ENCODE peak calls at places on chromosome 16, in nine cellular contexts. D, U, K, L, S, G, R, W and X are unnamed samples.

GRCh38 chr16:14669776-14670175 is 24.3 kb downstream of the PLA2G10 start:
- DNase-seq in S (no peak), U (peak), D (no peak), W (no peak), G (no peak), K (peak), R (no peak), L (no peak), X (no peak)

GRCh38 chr16:15847621-15848175 is 9.1 kb downstream of the MYH11 start:
- DNase-seq in R (no peak), S (no peak), D (no peak), L (no peak), G (no peak), W (no peak), K (no peak), U (no peak), X (no peak)

GRCh38 chr16:74607967-74608356 is 1.0 kb upstream of the GLG1 start:
- DNase-seq in K (no peak), W (no peak), D (no peak), U (no peak), R (no peak), G (no peak), L (no peak), S (no peak), X (peak)

GRCh38 chr16:2046889-2047329 is 725 bp downstream of the NTHL1 start:
- DNase-seq in S (no peak), R (no peak), U (no peak), L (no peak), D (no peak), K (peak), W (no peak), G (no peak), X (no peak)

GRCh38 chr16:78444-79145 is 570 bp downstream of the MPG start:
- DNase-seq in S (no peak), D (peak), K (no peak), L (no peak), U (peak), R (peak), G (peak), W (no peak), X (no peak)

GRCh38 chr16:89686520-89687091 is at the start of gene CDK10:
- DNase-seq in U (peak), G (peak), S (peak), W (peak), D (peak), L (peak), R (peak), K (peak), X (peak)

GRCh38 chr16:14015017-14015416 is 56.1 kb upstream of the MRTFB start:
- DNase-seq in W (no peak), S (no peak), G (no peak), L (no peak), U (no peak), D (peak), R (no peak), K (no peak), X (no peak)

GRCh38 chr16:87420401-87421368 is 28.5 kb downstream of the MAP1LC3B start:
- DNase-seq in R (no peak), D (no peak), L (no peak), W (no peak), S (no peak), G (no peak), U (no peak), K (no peak), X (no peak)

GRCh38 chr16:73064227-73064995 is 16.5 kb upstream of the ZFHX3 start:
- DNase-seq in W (no peak), G (no peak), K (no peak), U (no peak), S (no peak), D (peak), R (peak), L (no peak), X (no peak)

GRCh38 chr16:84582958-84583516 is 34.8 kb downstream of the COTL1 start:
- DNase-seq in U (no peak), R (no peak), L (no peak), G (no peak), S (no peak), W (no peak), K (no peak), D (no peak), X (no peak)

GRCh38 chr16:84832488-84833141 is 12.8 kb downstream of the CRISPLD2 start:
- DNase-seq in U (no peak), L (no peak), D (peak), W (no peak), K (peak), G (no peak), S (peak), R (peak), X (no peak)

GRCh38 chr16:68732068-68732680 is 4.9 kb upstream of the CDH1 start:
- DNase-seq in L (no peak), W (no peak), D (no peak), K (peak), G (no peak), R (no peak), U (peak), S (no peak), X (no peak)

GRCh38 chr16:1458977-1459341 is 14.6 kb upstream of the CCDC154 start:
- DNase-seq in R (no peak), S (no peak), L (no peak), G (peak), W (no peak), K (no peak), D (no peak), U (no peak), X (no peak)

GRCh38 chr16:50474138-50474537 is 74.1 kb upstream of the NKD1 start:
- DNase-seq in L (no peak), W (no peak), U (no peak), R (no peak), G (no peak), S (no peak), D (no peak), K (no peak), X (no peak)

GRCh38 chr16:53695070-53695469 is 8.6 kb downstream of the RPGRIP1L start:
- DNase-seq in K (no peak), D (peak), R (no peak), U (no peak), L (no peak), W (no peak), G (no peak), S (no peak), X (no peak)

GRCh38 chr16:35146031-35146710 is 1686.8 kb downstream of the TP53TG3F start:
- DNase-seq in D (no peak), G (no peak), U (no peak), L (no peak), W (no peak), R (no peak), S (no peak), K (no peak), X (no peak)

GRCh38 chr16:12386076-12386641 is 409.6 kb downstream of the SNX29 start:
- DNase-seq in S (no peak), W (no peak), U (no peak), D (no peak), K (no peak), R (no peak), G (no peak), L (no peak), X (no peak)

GRCh38 chr16:79769320-79770243 is 169.0 kb upstream of the MAF start:
- DNase-seq in S (no peak), D (no peak), K (no peak), G (no peak), L (no peak), U (no peak), W (no peak), R (no peak), X (no peak)

GRCh38 chr16:28935924-28936783 is 4.4 kb downstream of the CD19 start:
- DNase-seq in L (peak), D (peak), W (peak), G (peak), R (peak), U (peak), S (no peak), K (peak), X (peak)

GRCh38 chr16:12186774-12187335 is 210.3 kb downstream of the SNX29 start:
- DNase-seq in W (no peak), G (no peak), R (no peak), S (no peak), D (no peak), L (no peak), U (no peak), K (peak), X (no peak)

GRCh38 chr16:19883296-19883951 is 1.2 kb downstream of the GPRC5B start:
- DNase-seq in R (peak), U (no peak), D (peak), G (no peak), S (no peak), W (peak), K (no peak), L (no peak), X (peak)

GRCh38 chr16:75099738-75100615 is 16.6 kb downstream of the LDHD start:
- DNase-seq in L (peak), W (no peak), D (no peak), R (peak), U (no peak), G (peak), K (no peak), S (no peak), X (no peak)

GRCh38 chr16:67939507-67940435 is 3.1 kb upstream of the PSMB10 start:
- DNase-seq in S (no peak), W (no peak), D (no peak), R (no peak), L (peak), U (no peak), K (peak), G (no peak), X (no peak)

GRCh38 chr16:87550510-87550961 is 51.8 kb upstream of the JPH3 start:
- DNase-seq in D (no peak), U (peak), G (peak), K (peak), R (peak), S (no peak), W (no peak), L (peak), X (peak)

GRCh38 chr16:53991181-53992056 is 287.5 kb downstream of the FTO start:
- DNase-seq in L (no peak), D (peak), G (no peak), R (peak), U (no peak), W (no peak), S (peak), K (no peak), X (peak)

GRCh38 chr16:16099320-16099719 is 124.0 kb downstream of the ABCC6 start:
- DNase-seq in S (no peak), L (no peak), R (no peak), K (no peak), D (no peak), G (no peak), W (no peak), U (no peak), X (no peak)

GRCh38 chr16:15523092-15523541 is 88.7 kb downstream of the BMERB1 start:
- DNase-seq in D (no peak), R (peak), L (no peak), S (no peak), W (peak), U (no peak), G (no peak), K (peak), X (no peak)

GRCh38 chr16:50879873-50880695 is 138.2 kb downstream of the CYLD start:
- DNase-seq in R (peak), K (peak), L (no peak), G (no peak), D (no peak), S (no peak), U (no peak), W (peak), X (peak)

GRCh38 chr16:64453643-64454042 is 668.2 kb downstream of the CDH11 start:
- DNase-seq in K (no peak), W (no peak), D (no peak), S (no peak), U (no peak), R (no peak), G (no peak), L (no peak), X (no peak)

GRCh38 chr16:81457326-81458133 is 12.9 kb downstream of the CMIP start:
- DNase-seq in L (no peak), K (peak), R (peak), U (peak), S (no peak), G (no peak), W (no peak), D (peak), X (no peak)

GRCh38 chr16:81848306-81848853 is 69.3 kb downstream of the PLCG2 start:
- DNase-seq in G (no peak), U (no peak), W (no peak), L (no peak), K (no peak), D (no peak), S (no peak), R (no peak), X (no peak)

GRCh38 chr16:17241264-17241835 is 229.4 kb downstream of the XYLT1 start:
- DNase-seq in W (no peak), K (no peak), D (no peak), L (no peak), S (no peak), G (no peak), U (no peak), R (peak), X (no peak)

GRCh38 chr16:89118361-89119061 is 24.9 kb downstream of the ACSF3 start:
- DNase-seq in U (no peak), D (no peak), R (no peak), K (no peak), S (no peak), W (no peak), L (no peak), G (no peak), X (no peak)

GRCh38 chr16:14003119-14003570 is 68.0 kb upstream of the MRTFB start:
- DNase-seq in D (peak), S (peak), U (peak), G (peak), L (no peak), K (peak), W (peak), R (peak), X (peak)

GRCh38 chr16:81636298-81636960 is 142.7 kb upstream of the PLCG2 start:
- DNase-seq in S (no peak), G (no peak), R (peak), U (no peak), W (no peak), K (no peak), D (no peak), L (no peak), X (no peak)

GRCh38 chr16:82633964-82634600 is 7.3 kb downstream of the CDH13 start:
- DNase-seq in R (no peak), K (no peak), W (peak), D (peak), L (no peak), U (peak), G (no peak), S (no peak), X (no peak)

GRCh38 chr16:68951991-68952877 is 108.9 kb downstream of the TANGO6 start:
- DNase-seq in K (no peak), U (peak), L (no peak), W (no peak), D (no peak), R (no peak), G (no peak), S (no peak), X (no peak)

GRCh38 chr16:31869511-31870201 is 4.0 kb upstream of the ZNF267 start:
- DNase-seq in W (no peak), G (peak), U (peak), D (peak), R (peak), K (peak), L (peak), S (peak), X (no peak)

GRCh38 chr16:30378236-30379164 is 3.9 kb downstream of the SEPTIN1 start:
- DNase-seq in W (peak), K (peak), D (peak), L (peak), R (peak), G (peak), S (peak), U (peak), X (peak)
- TF ChIP-seq CTCF in W (peak), K (no peak), D (peak), L (no peak), R (no peak), G (no peak), S (peak), U (no peak), X (no peak)

GRCh38 chr16:10822702-10823101 is 4.1 kb upstream of the TVP23A start:
- DNase-seq in D (no peak), L (no peak), S (no peak), R (no peak), W (no peak), U (no peak), K (peak), G (no peak), X (no peak)

GRCh38 chr16:10820546-10820945 is 2.0 kb upstream of the TVP23A start:
- DNase-seq in K (no peak), W (no peak), G (no peak), D (no peak), R (no peak), L (no peak), U (no peak), S (no peak), X (no peak)

GRCh38 chr16:10817514-10817913 is 1.1 kb downstream of the TVP23A start:
- DNase-seq in S (no peak), U (no peak), G (no peak), W (no peak), R (no peak), L (no peak), D (no peak), K (no peak), X (no peak)

GRCh38 chr16:10813123-10813455 is 5.5 kb downstream of the TVP23A start:
- DNase-seq in D (no peak), U (no peak), S (no peak), K (no peak), G (no peak), R (no peak), L (no peak), W (no peak), X (no peak)

DNA sequence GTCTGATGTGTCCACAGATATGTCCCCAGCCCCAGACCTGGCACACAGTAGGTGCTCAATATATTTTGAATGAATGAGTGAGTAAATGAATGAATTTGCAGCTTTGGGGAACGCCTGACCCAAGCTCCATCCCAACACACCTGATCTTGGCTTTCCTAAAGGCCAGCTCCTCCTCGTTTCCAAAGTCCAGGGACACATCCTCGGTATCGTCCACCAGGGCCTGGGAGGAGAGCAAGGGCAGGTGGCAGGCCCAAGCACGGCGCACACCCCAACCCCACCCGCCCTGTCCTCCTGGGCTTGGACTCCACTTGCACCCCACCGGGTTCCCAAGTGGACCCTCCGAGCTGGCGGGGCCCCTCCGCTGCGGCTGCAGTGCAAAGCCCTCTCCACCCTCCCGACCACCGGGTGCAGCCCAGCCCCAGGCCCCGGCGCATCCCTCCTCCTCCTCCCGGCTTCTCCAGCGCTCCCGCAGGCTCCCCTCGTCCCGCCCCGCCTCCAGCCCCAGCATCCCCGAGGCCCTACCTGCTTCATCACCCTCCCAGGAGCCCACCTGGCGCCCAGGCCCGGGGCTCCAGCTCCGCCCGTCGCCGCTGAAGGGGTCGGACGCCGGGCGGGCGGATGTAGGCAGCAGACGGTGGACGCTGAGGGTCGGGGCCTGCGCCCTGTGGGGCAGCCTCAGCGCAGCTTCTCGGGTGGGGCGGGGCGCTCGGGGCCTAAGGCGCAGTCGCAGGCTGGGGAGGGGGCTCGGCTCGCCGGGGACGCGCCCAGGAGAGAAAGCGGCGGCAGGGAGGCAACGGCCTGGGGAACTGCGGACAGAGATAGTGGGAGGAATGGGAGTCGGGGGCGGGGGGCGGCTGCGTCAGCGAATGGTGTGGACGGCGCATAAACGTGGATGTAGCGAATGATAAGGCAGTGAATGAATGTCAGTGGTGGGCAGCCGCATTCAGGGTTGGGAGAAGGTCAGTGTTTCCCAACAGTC is at the start of gene TVP23A:
- DNase-seq in L (no peak), G (no peak), U (no peak), S (no peak), W (peak), K (no peak), D (peak), R (no peak), X (peak)
- TF ChIP-seq CTCF in L (no peak), G (no peak), U (no peak), S (no peak), W (no peak), K (no peak), D (no peak), R (no peak), X (no peak)

DNA sequence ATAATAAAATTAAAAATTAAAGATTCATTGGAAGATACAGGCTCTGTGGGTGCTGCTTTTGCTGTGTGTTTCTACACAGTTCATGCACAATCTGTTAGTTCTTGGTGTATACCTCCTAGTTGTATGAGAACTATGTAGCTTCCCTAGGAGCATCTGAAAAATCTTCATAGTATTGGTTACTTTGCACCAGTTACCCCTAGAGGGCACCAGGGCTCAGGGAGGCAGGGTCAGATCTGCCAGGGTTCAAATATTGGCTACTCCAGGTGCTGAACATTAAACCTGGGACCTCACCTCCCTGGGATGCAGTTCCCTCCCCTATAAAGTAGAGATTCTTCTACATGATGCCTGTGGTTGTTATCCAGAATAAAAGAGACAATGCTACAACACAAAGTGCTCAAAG is 583.0 kb upstream of the CDH11 start:
- DNase-seq in S (no peak), G (no peak), W (no peak), L (no peak), D (no peak), R (peak), U (no peak), K (no peak), X (no peak)
- TF ChIP-seq CTCF in S (peak), G (no peak), W (no peak), L (no peak), D (peak), R (peak), U (no peak), K (peak), X (no peak)

DNA sequence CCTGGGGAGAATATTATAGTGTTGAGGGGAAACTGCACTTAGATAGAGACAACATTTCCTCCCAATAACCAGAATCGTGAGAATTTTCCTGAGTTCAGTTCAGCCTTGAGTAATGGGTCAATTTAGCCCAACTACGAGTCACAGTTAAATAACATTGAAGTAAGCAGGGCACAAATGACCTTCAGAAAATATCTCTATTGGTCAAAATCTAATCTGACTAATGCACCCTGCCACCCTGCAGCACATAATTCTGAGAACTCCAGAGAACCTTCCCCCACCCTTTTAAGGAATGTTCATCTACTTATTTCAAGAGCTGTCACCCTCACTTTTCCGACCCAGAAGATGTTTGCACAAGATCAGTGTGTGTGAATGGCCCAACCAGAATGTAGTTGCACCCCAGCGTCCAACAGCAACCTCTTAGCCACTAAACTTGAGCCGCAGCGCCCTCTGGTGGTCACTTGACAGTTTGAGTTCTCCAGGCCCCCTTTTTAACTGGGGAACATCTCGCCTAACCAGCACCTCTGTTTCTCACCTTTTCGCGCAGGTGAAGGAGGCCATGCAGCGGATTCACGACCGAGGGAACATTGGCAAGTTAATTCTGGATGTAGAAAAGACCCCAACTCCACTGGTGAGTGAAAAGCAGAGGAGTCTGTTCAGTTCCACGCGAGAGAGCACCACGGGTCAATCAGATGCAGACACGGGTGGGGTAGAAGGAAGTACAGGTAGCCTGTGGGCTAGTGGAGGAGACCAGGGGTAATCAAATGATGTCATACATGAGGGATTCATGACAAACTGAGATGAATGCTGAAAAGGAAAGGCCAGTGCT is 50.8 kb upstream of the CLEC3A start:
- DNase-seq in U (peak), S (peak), D (peak), G (peak), K (peak), W (peak), L (peak), R (peak), X (peak)
- TF ChIP-seq CTCF in U (peak), S (peak), D (peak), G (peak), K (peak), W (peak), L (peak), R (peak), X (peak)

GRCh38 chr16:4338125-4338582 is 13.0 kb downstream of the PAM16 start:
- DNase-seq in L (no peak), D (no peak), S (no peak), K (no peak), W (no peak), G (no peak), R (no peak), U (no peak), X (no peak)
- TF ChIP-seq CTCF in L (no peak), D (no peak), S (peak), K (no peak), W (no peak), G (no peak), R (peak), U (no peak), X (no peak)